ENCODE peak calls at places on chromosomes 3 and 15, in eight cellular contexts. S, F, D, G, I, P, Q and B are unnamed samples.

GRCh38 chr3:45322616-45323015 is 65.8 kb upstream of the LARS2 start:
- DNase-seq in S (no peak), F (no peak), D (no peak), G (no peak), I (no peak), P (no peak), Q (peak; percentile 44), B (no peak)

GRCh38 chr15:68481321-68481720 is 49.4 kb upstream of the ITGA11 start:
- DNase-seq in S (no peak), F (no peak), D (no peak), G (no peak), I (no peak), P (no peak), Q (no peak), B (no peak)

GRCh38 chr3:146543461-146544012 is 870 bp downstream of the PLSCR1 start:
- DNase-seq in S (peak; percentile 7), F (no peak), D (peak; percentile 44), G (no peak), I (no peak), P (no peak), Q (no peak), B (no peak)

GRCh38 chr15:75578206-75578947 is 738 bp downstream of the PTPN9 start:
- DNase-seq in S (no peak), F (no peak), D (peak; percentile 30), G (no peak), I (peak; percentile 44), P (peak; percentile 63), Q (no peak), B (no peak)

GRCh38 chr15:80749589-80749988 is 29.6 kb upstream of the CEMIP start:
- DNase-seq in S (peak; percentile 21), F (no peak), D (no peak), G (no peak), I (no peak), P (no peak), Q (no peak), B (no peak)

GRCh38 chr15:52100807-52101206 is 11.8 kb downstream of the BCL2L10 start:
- DNase-seq in S (no peak), F (no peak), D (peak; percentile 62), G (peak; percentile 69), I (peak; percentile 65), P (no peak), Q (peak; percentile 91), B (peak; percentile 65)

GRCh38 chr3:69250014-69250413 is 127.6 kb upstream of the LMOD3 start:
- DNase-seq in S (no peak), F (no peak), D (no peak), G (no peak), I (peak; percentile 66), P (peak; percentile 57), Q (no peak), B (no peak)

GRCh38 chr3:39104961-39105686 is 2.3 kb downstream of the GORASP1 start:
- DNase-seq in S (no peak), F (no peak), D (no peak), G (no peak), I (no peak), P (no peak), Q (no peak), B (no peak)

GRCh38 chr3:176097036-176097435 is 1100.2 kb downstream of the TBL1XR1 start:
- DNase-seq in S (no peak), F (no peak), D (no peak), G (no peak), I (no peak), P (no peak), Q (no peak), B (no peak)

GRCh38 chr15:80170596-80170995 is 17.8 kb downstream of the FAH start:
- DNase-seq in S (no peak), F (no peak), D (no peak), G (no peak), I (no peak), P (no peak), Q (no peak), B (no peak)

GRCh38 chr3:189270248-189270832 is 98.6 kb downstream of the TPRG1 start:
- DNase-seq in S (peak; percentile 38), F (peak; percentile 47), D (no peak), G (no peak), I (peak; percentile 71), P (no peak), Q (peak; percentile 69), B (no peak)

GRCh38 chr15:83959477-83959876 is 276.1 kb upstream of the GOLGA6L4 start:
- DNase-seq in S (no peak), F (no peak), D (no peak), G (no peak), I (no peak), P (no peak), Q (no peak), B (no peak)

GRCh38 chr3:159848348-159849118 is 140.1 kb upstream of the IL12A start:
- DNase-seq in S (no peak), F (no peak), D (no peak), G (no peak), I (no peak), P (no peak), Q (no peak), B (no peak)

GRCh38 chr15:82655606-82656005 is 8.4 kb upstream of the CPEB1 start:
- DNase-seq in S (no peak), F (no peak), D (no peak), G (no peak), I (no peak), P (no peak), Q (no peak), B (no peak)

GRCh38 chr15:47404877-47405276 is 312.4 kb upstream of the SEMA6D start:
- DNase-seq in S (no peak), F (no peak), D (no peak), G (no peak), I (no peak), P (no peak), Q (no peak), B (no peak)

DNA sequence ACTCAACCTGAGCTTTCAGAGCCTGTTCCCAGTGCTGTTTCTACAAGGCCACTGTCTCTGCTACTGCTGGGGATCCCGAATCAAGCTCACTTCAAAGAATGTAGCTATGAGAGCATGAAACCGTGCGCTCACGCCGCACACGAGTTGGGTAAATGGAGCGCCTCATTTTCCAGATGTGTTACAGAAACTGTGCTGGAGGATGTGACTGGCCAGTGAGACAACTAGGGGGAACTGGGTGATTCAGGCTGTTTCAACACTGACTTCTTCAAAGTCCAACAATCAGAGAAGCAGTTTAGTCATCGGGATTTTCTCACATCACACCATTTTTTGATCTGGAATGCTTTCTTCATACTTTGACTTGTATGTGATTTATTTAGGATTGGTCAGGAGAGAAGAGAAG is 3.5 kb downstream of the ZNF710 start:
- DNase-seq in S (peak; percentile 65), F (peak; percentile 71), D (no peak), G (no peak), I (no peak), P (no peak), Q (peak; percentile 76), B (no peak)
- TF ChIP-seq EP300 in S (no peak), F (no peak), D (no peak), G (no peak), I (no peak), P (no peak), Q (no peak), B (peak; percentile 70)

GRCh38 chr3:105366302-105367062 is at the start of gene ALCAM:
- DNase-seq in S (peak; percentile 82), F (peak; percentile 87), D (peak; percentile 93), G (peak; percentile 77), I (peak; percentile 96), P (peak; percentile 90), Q (peak; percentile 92), B (peak; percentile 85)
- TF ChIP-seq POLR2A in S (peak; percentile 84), F (no peak), D (peak; percentile 69), G (peak; percentile 82), I (peak; percentile 32), P (no peak), Q (peak; percentile 28), B (peak; percentile 84)

GRCh38 chr15:25374143-25374542 is 64.7 kb downstream of the UBE3A start:
- DNase-seq in S (no peak), F (no peak), D (no peak), G (no peak), I (no peak), P (no peak), Q (no peak), B (no peak)

GRCh38 chr15:25381579-25381978 is 57.2 kb downstream of the UBE3A start:
- DNase-seq in S (no peak), F (no peak), D (no peak), G (no peak), I (no peak), P (no peak), Q (no peak), B (no peak)

GRCh38 chr15:25375557-25375956 is 63.3 kb downstream of the UBE3A start:
- DNase-seq in S (no peak), F (peak; percentile 45), D (no peak), G (no peak), I (no peak), P (no peak), Q (no peak), B (no peak)

GRCh38 chr15:25378501-25378901 is 60.3 kb downstream of the UBE3A start:
- DNase-seq in S (no peak), F (no peak), D (no peak), G (no peak), I (no peak), P (no peak), Q (no peak), B (no peak)
- H3K9me3 ChIP-seq in S (peaks cover 5% of the 10 kb centered on the region), F (no peaks in the 10 kb centered on the region), D (no peaks in the 10 kb centered on the region), G (peaks cover 7% of the 10 kb centered on the region), I (no peaks in the 10 kb centered on the region), P (no peaks in the 10 kb centered on the region), Q (no peaks in the 10 kb centered on the region), B (peaks cover 13% of the 10 kb centered on the region)

GRCh38 chr3:120094776-120095225 is 554 bp upstream of the GSK3B start:
- DNase-seq in S (peak; percentile 98), F (peak; percentile 99), D (peak; percentile 99), G (peak; percentile 99), I (peak; percentile 96), P (no peak), Q (peak; percentile 100), B (peak; percentile 100)

GRCh38 chr3:120093923-120094775 is at the start of gene GSK3B:
- DNase-seq in S (peak; percentile 37), F (peak; percentile 48), D (peak; percentile 81), G (no peak), I (peak; percentile 99), P (peak; percentile 98), Q (peak; percentile 90), B (peak; percentile 37)

GRCh38 chr3:120093119-120093922 is 926 bp downstream of the GSK3B start:
- DNase-seq in S (no peak), F (no peak), D (peak; percentile 25), G (no peak), I (no peak), P (no peak), Q (no peak), B (no peak)

GRCh38 chr3:120092444-120092843 is 1.8 kb downstream of the GSK3B start:
- DNase-seq in S (no peak), F (no peak), D (no peak), G (no peak), I (no peak), P (no peak), Q (no peak), B (no peak)

GRCh38 chr3:120095226-120096165 is 1.2 kb upstream of the GSK3B start:
- DNase-seq in S (peak; percentile 79), F (peak; percentile 87), D (peak; percentile 89), G (peak; percentile 68), I (peak; percentile 92), P (peak; percentile 85), Q (peak; percentile 93), B (peak; percentile 75)
- TF ChIP-seq EP300 in S (no peak), F (no peak), D (no peak), G (peak; percentile 5), I (no peak), P (no peak), Q (no peak), B (peak; percentile 96)